ENCODE peak calls at places on chromosomes 12 and 14, in four cellular contexts. One of them, this sample, is unnamed.

GRCh38 chr12:120012067-120012621 is 23.1 kb downstream of the BICDL1 start:
- DNase-seq in fibroblast of lung: peak
- DNase-seq in breast epithelium: no peak
- DNase-seq in thoracic aorta: no peak
- DNase-seq in this sample: no peak

GRCh38 chr12:55829967-55830600 is 697 bp upstream of the DNAJC14 start:
- DNase-seq in fibroblast of lung: peak
- DNase-seq in breast epithelium: no peak
- DNase-seq in thoracic aorta: no peak
- DNase-seq in this sample: no peak

GRCh38 chr14:51342226-51342625 is 102.2 kb downstream of the TMX1 start:
- DNase-seq in fibroblast of lung: peak
- DNase-seq in thoracic aorta: no peak
- DNase-seq in breast epithelium: no peak
- DNase-seq in this sample: no peak

GRCh38 chr12:106747973-106748436 is 26.5 kb upstream of the RIC8B start:
- DNase-seq in breast epithelium: no peak
- DNase-seq in thoracic aorta: no peak
- DNase-seq in fibroblast of lung: no peak
- DNase-seq in this sample: no peak

GRCh38 chr14:50311337-50311973 is 574 bp downstream of the L2HGDH start:
- DNase-seq in breast epithelium: no peak
- DNase-seq in fibroblast of lung: no peak
- DNase-seq in thoracic aorta: no peak
- DNase-seq in this sample: peak

GRCh38 chr12:125203145-125203765 is 138.0 kb downstream of the AACS start:
- DNase-seq in fibroblast of lung: no peak
- DNase-seq in breast epithelium: no peak
- DNase-seq in thoracic aorta: no peak
- DNase-seq in this sample: no peak

GRCh38 chr14:61561657-61562276 is 133.5 kb upstream of the HIF1A start:
- DNase-seq in breast epithelium: peak
- DNase-seq in thoracic aorta: peak
- DNase-seq in fibroblast of lung: peak
- DNase-seq in this sample: no peak

GRCh38 chr14:77027538-77028383 is 747 bp downstream of the IRF2BPL start:
- DNase-seq in breast epithelium: peak
- DNase-seq in fibroblast of lung: peak
- DNase-seq in thoracic aorta: no peak
- DNase-seq in this sample: no peak

GRCh38 chr14:90642239-90642717 is 174.0 kb downstream of the TTC7B start:
- DNase-seq in breast epithelium: no peak
- DNase-seq in fibroblast of lung: peak
- DNase-seq in thoracic aorta: no peak
- DNase-seq in this sample: no peak

GRCh38 chr12:57158186-57158585 is 10.8 kb upstream of the LRP1-AS start:
- DNase-seq in thoracic aorta: no peak
- DNase-seq in fibroblast of lung: no peak
- DNase-seq in breast epithelium: no peak
- DNase-seq in this sample: no peak

GRCh38 chr12:68319988-68320623 is 12.1 kb downstream of the MDM1 start:
- DNase-seq in thoracic aorta: no peak
- DNase-seq in fibroblast of lung: peak
- DNase-seq in breast epithelium: no peak
- DNase-seq in this sample: peak

DNA sequence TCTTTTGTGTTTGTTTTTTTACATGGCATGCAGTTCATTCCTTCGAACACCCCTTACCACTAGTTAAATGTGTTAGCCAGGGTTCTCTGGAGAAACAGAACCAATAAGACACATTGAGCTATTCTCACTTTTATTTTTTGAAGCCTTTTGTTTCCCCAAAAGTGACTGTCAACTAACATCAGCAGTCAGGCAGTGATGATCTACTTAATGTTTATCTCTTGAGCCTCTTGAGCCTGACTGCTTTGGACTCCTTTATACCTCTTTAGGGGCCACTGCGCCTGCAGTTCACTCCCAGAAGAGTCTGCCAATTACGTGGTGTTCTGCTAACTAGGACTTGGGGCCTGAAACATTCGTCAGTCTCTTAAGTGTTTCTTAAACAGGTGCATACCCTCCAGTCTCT is 163.7 kb upstream of the FLRT2 start:
- DNase-seq in fibroblast of lung: no peak
- DNase-seq in breast epithelium: no peak
- DNase-seq in thoracic aorta: no peak
- DNase-seq in this sample: no peak
- H3K27ac ChIP-seq in fibroblast of lung: no peak
- H3K27ac ChIP-seq in breast epithelium: no peak
- H3K27ac ChIP-seq in thoracic aorta: no peak
- H3K27ac ChIP-seq in this sample: no peak

DNA sequence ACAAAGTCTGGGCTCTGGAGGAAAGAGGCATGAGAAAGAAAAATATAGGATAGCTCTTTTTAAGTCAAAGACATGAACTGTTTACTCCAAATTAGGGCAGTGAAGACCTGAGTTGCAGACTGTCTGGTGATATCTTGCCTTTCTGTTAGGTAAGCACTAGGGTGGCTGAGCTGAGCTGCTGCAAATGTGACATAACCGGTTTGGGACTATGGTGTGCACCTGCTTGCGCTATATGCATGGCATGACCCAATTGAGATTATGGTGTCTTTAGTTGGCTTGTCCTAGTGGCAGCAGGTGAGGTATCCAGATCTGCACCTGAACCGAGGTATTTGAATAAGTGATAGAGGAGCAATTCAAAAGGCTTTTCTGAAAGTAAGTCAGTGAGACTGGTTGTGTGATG is 345.6 kb downstream of the APAF1 start:
- DNase-seq in thoracic aorta: no peak
- DNase-seq in breast epithelium: no peak
- DNase-seq in fibroblast of lung: no peak
- DNase-seq in this sample: no peak
- H3K27ac ChIP-seq in thoracic aorta: no peak
- H3K27ac ChIP-seq in breast epithelium: no peak
- H3K27ac ChIP-seq in fibroblast of lung: no peak
- H3K27ac ChIP-seq in this sample: no peak

GRCh38 chr14:71466251-71466650 is 466.0 kb upstream of the RGS6 start:
- DNase-seq in thoracic aorta: no peak
- DNase-seq in fibroblast of lung: no peak
- DNase-seq in breast epithelium: no peak
- DNase-seq in this sample: no peak
- H3K27ac ChIP-seq in thoracic aorta: no peak
- H3K27ac ChIP-seq in fibroblast of lung: no peak
- H3K27ac ChIP-seq in breast epithelium: no peak
- H3K27ac ChIP-seq in this sample: peak

GRCh38 chr12:121765573-121765972 is 27.9 kb downstream of the RHOF start:
- DNase-seq in breast epithelium: no peak
- DNase-seq in thoracic aorta: no peak
- DNase-seq in fibroblast of lung: peak
- DNase-seq in this sample: no peak

GRCh38 chr12:121767525-121768016 is 25.9 kb downstream of the RHOF start:
- DNase-seq in breast epithelium: no peak
- DNase-seq in fibroblast of lung: peak
- DNase-seq in thoracic aorta: no peak
- DNase-seq in this sample: no peak

GRCh38 chr12:121766290-121767039 is 27.0 kb downstream of the RHOF start:
- DNase-seq in fibroblast of lung: peak
- DNase-seq in breast epithelium: no peak
- DNase-seq in thoracic aorta: no peak
- DNase-seq in this sample: no peak

GRCh38 chr12:121764808-121765207 is 28.7 kb downstream of the RHOF start:
- DNase-seq in thoracic aorta: no peak
- DNase-seq in breast epithelium: no peak
- DNase-seq in fibroblast of lung: no peak
- DNase-seq in this sample: no peak

GRCh38 chr12:121762269-121762668 is 31.2 kb downstream of the RHOF start:
- DNase-seq in thoracic aorta: no peak
- DNase-seq in breast epithelium: no peak
- DNase-seq in fibroblast of lung: peak
- DNase-seq in this sample: no peak
- H3K27ac ChIP-seq in thoracic aorta: no peak
- H3K27ac ChIP-seq in breast epithelium: no peak
- H3K27ac ChIP-seq in fibroblast of lung: peak
- H3K27ac ChIP-seq in this sample: no peak

GRCh38 chr12:46436741-46437140 is 64.2 kb upstream of the SLC38A2 start:
- DNase-seq in breast epithelium: no peak
- DNase-seq in fibroblast of lung: no peak
- DNase-seq in thoracic aorta: no peak
- DNase-seq in this sample: no peak
- H3K27ac ChIP-seq in breast epithelium: no peak
- H3K27ac ChIP-seq in fibroblast of lung: no peak
- H3K27ac ChIP-seq in thoracic aorta: no peak
- H3K27ac ChIP-seq in this sample: no peak

DNA sequence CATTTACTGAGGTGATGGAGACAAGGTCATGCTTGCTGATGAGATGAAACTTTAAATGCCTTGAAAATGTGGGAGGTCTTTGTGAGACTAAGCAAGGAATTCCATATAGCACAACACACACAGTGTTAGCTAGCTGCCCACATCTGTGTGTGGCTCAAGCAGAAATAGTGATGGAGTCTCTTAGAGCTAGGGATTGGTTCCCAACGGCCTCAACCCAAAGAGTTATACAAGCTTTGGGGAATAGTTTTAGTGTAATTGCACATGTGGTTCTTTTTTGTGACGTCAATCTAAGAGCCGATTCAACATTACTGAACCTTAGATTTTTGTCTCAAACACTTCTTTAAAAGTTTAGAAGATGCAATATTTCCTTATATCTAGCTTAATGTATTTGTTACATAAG is 157.7 kb upstream of the LRIG3 start:
- DNase-seq in fibroblast of lung: no peak
- DNase-seq in thoracic aorta: no peak
- DNase-seq in breast epithelium: no peak
- DNase-seq in this sample: no peak
- H3K27ac ChIP-seq in fibroblast of lung: no peak
- H3K27ac ChIP-seq in thoracic aorta: no peak
- H3K27ac ChIP-seq in breast epithelium: peak
- H3K27ac ChIP-seq in this sample: no peak

DNA sequence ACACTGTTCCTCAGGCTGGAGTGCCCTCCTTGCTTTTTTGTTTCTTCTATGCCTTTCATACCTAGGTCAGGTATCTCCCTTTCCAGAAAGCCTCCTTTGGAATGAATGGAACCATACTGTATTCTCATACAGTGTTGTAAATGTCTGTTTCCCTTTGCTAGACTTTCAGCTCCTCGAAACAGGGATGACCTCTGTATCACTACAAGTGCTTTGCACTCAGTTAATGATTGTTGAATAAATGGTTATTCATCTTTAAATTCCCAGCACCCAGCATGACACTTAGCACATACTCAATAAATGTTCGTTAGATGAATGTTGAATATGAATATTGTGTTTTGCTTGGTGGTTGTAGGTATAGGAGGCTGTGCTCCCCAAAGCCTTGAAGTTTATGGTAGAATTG is 5.9 kb upstream of the TULP3 start:
- DNase-seq in breast epithelium: no peak
- DNase-seq in fibroblast of lung: no peak
- DNase-seq in thoracic aorta: no peak
- DNase-seq in this sample: no peak
- H3K27ac ChIP-seq in breast epithelium: no peak
- H3K27ac ChIP-seq in fibroblast of lung: no peak
- H3K27ac ChIP-seq in thoracic aorta: no peak
- H3K27ac ChIP-seq in this sample: no peak

DNA sequence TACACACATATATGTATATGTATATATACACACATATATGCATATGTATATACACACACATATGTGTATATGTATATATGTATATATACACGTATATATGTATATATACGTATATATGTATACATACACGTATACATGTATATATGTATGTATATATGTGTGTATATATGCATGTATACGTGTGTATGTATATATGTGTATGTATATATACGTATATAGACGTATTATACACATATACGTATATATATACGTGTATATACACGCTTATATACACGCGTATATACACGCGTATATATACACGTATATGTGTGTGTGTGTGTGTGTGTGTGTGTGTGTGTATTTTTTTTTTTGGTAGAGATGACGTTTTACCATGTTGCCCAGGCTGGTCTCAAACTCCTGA is 32.9 kb upstream of the ZNF740 start:
- DNase-seq in thoracic aorta: no peak
- DNase-seq in fibroblast of lung: no peak
- DNase-seq in breast epithelium: no peak
- DNase-seq in this sample: no peak
- H3K27ac ChIP-seq in thoracic aorta: no peak
- H3K27ac ChIP-seq in fibroblast of lung: no peak
- H3K27ac ChIP-seq in breast epithelium: no peak
- H3K27ac ChIP-seq in this sample: no peak